ENCODE peak calls at places on chromosomes 12 and 14, in nine cellular contexts. W, Z, B, E, N, S, L, R and F are unnamed samples.

GRCh38 chr14:91154851-91155625 is 41.2 kb downstream of the DGLUCY start:
- DNase-seq in W (no peak), S (peak), N (no peak), R (no peak), Z (peak), B (no peak), L (no peak), E (no peak), F (no peak)

GRCh38 chr14:53190938-53191337 is 37.8 kb upstream of the DDHD1 start:
- DNase-seq in B (no peak), E (no peak), L (no peak), S (peak), N (no peak), Z (no peak), R (no peak), W (no peak), F (no peak)

GRCh38 chr14:73153272-73153671 is 17.0 kb downstream of the PSEN1 start:
- DNase-seq in W (no peak), L (no peak), N (no peak), R (no peak), Z (no peak), B (peak), E (no peak), S (peak), F (no peak)

GRCh38 chr12:123223241-123223668 is 9.7 kb downstream of the MPHOSPH9 start:
- DNase-seq in N (no peak), B (no peak), E (no peak), S (no peak), L (no peak), R (no peak), Z (no peak), W (peak), F (peak)

GRCh38 chr14:22606380-22606779 is 8.3 kb downstream of the ABHD4 start:
- DNase-seq in W (no peak), L (no peak), Z (no peak), N (no peak), S (no peak), E (no peak), B (no peak), R (no peak), F (no peak)

GRCh38 chr12:76449572-76449971 is 101.4 kb upstream of the BBS10 start:
- DNase-seq in N (no peak), Z (no peak), S (peak), R (no peak), W (no peak), E (no peak), L (no peak), B (no peak), F (no peak)

GRCh38 chr14:49939884-49940510 is 47.1 kb downstream of the ARF6 start:
- DNase-seq in R (no peak), N (no peak), E (no peak), S (no peak), Z (no peak), L (no peak), W (no peak), B (no peak), F (no peak)

GRCh38 chr14:98325761-98326160 is 946.2 kb downstream of the BCL11B start:
- DNase-seq in E (no peak), Z (no peak), S (no peak), N (no peak), L (no peak), W (no peak), B (no peak), R (no peak), F (no peak)

GRCh38 chr14:87205811-87206210 is 787.2 kb downstream of the GALC start:
- DNase-seq in E (no peak), S (no peak), L (no peak), N (no peak), Z (no peak), B (no peak), R (no peak), W (no peak), F (no peak)

GRCh38 chr14:92244805-92245204 is 78.2 kb upstream of the SLC24A4 start:
- DNase-seq in B (no peak), Z (no peak), S (no peak), L (no peak), E (no peak), N (no peak), W (no peak), R (peak), F (no peak)

GRCh38 chr12:795305-795704 is 42.9 kb downstream of the WNK1 start:
- DNase-seq in R (peak), S (no peak), N (no peak), E (no peak), L (no peak), B (no peak), W (peak), Z (no peak), F (peak)

GRCh38 chr12:48296586-48297396 is 53.9 kb downstream of the ZNF641 start:
- DNase-seq in R (peak), S (peak), N (peak), W (peak), B (peak), Z (peak), L (peak), E (peak), F (peak)

GRCh38 chr12:113770389-113770865 is 195.7 kb downstream of the RBM19 start:
- DNase-seq in N (peak), R (no peak), E (no peak), W (no peak), L (no peak), S (no peak), Z (no peak), B (no peak), F (no peak)

GRCh38 chr12:94289551-94290312 is 141.4 kb downstream of the PLXNC1 start:
- DNase-seq in R (peak), S (peak), N (peak), L (no peak), B (peak), W (no peak), E (peak), Z (no peak), F (no peak)

GRCh38 chr12:94099191-94099983 is 49.0 kb upstream of the PLXNC1 start:
- DNase-seq in E (no peak), R (peak), N (no peak), L (no peak), S (no peak), B (peak), W (no peak), Z (no peak), F (no peak)

GRCh38 chr12:50220357-50221061 is 53.3 kb upstream of the CERS5 start:
- DNase-seq in E (no peak), S (peak), B (no peak), N (peak), L (no peak), Z (no peak), W (no peak), R (peak), F (no peak)

GRCh38 chr12:124352839-124353238 is 57.9 kb downstream of the RFLNA start:
- DNase-seq in L (no peak), S (no peak), N (no peak), E (no peak), B (no peak), Z (peak), R (no peak), W (no peak), F (no peak)

GRCh38 chr14:101369916-101370592 is 191.2 kb upstream of the DIO3 start:
- DNase-seq in E (peak), Z (no peak), L (no peak), W (no peak), N (no peak), S (no peak), B (no peak), R (no peak), F (no peak)

GRCh38 chr12:75553865-75554555 is 42.6 kb upstream of the KRR1 start:
- DNase-seq in Z (no peak), S (peak), E (no peak), N (no peak), W (no peak), L (no peak), B (no peak), R (peak), F (no peak)

GRCh38 chr12:120118710-120119097 is 2.2 kb upstream of the RAB35 start:
- DNase-seq in W (no peak), N (no peak), R (no peak), E (no peak), S (peak), B (no peak), Z (no peak), L (no peak), F (no peak)

GRCh38 chr12:105825141-105825540 is 313.6 kb downstream of the NUAK1 start:
- DNase-seq in B (no peak), S (no peak), Z (no peak), E (no peak), R (no peak), L (no peak), W (no peak), N (no peak), F (no peak)

GRCh38 chr12:666766-667308 is 3.6 kb upstream of the NINJ2 start:
- DNase-seq in L (no peak), R (no peak), W (no peak), S (peak), N (peak), E (no peak), Z (no peak), B (no peak), F (peak)

GRCh38 chr12:128942960-128943477 is 89.7 kb downstream of the GLT1D1 start:
- DNase-seq in Z (no peak), R (no peak), E (no peak), W (no peak), S (no peak), N (no peak), L (no peak), B (no peak), F (no peak)

GRCh38 chr14:94113490-94113889 is 3.0 kb downstream of the IFI27 start:
- DNase-seq in L (no peak), S (no peak), R (no peak), N (no peak), W (no peak), Z (peak), E (peak), B (no peak), F (no peak)

GRCh38 chr14:54809767-54810166 is 92.9 kb downstream of the GCH1 start:
- DNase-seq in Z (no peak), L (no peak), S (no peak), R (no peak), W (no peak), N (no peak), E (no peak), B (no peak), F (no peak)

GRCh38 chr12:46841891-46842290 is 16.1 kb upstream of the SLC38A4 start:
- DNase-seq in S (no peak), R (no peak), N (no peak), E (no peak), Z (no peak), B (no peak), L (no peak), W (no peak), F (no peak)

GRCh38 chr12:98399532-98399931 is 115.9 kb upstream of the TMPO start:
- DNase-seq in W (no peak), N (peak), L (no peak), S (peak), R (peak), B (peak), Z (no peak), E (no peak), F (peak)

GRCh38 chr12:115763982-115764621 is 513.4 kb downstream of the MED13L start:
- DNase-seq in L (no peak), S (no peak), N (no peak), W (no peak), B (no peak), E (no peak), R (peak), Z (no peak), F (no peak)

GRCh38 chr12:115763376-115763775 is 514.1 kb downstream of the MED13L start:
- DNase-seq in N (no peak), B (no peak), Z (no peak), L (no peak), S (peak), E (no peak), R (no peak), W (no peak), F (no peak)

GRCh38 chr12:115760231-115760630 is 517.3 kb downstream of the MED13L start:
- DNase-seq in W (no peak), R (no peak), Z (no peak), E (no peak), N (no peak), S (no peak), L (no peak), B (no peak), F (no peak)

GRCh38 chr12:115761784-115762183 is 515.7 kb downstream of the MED13L start:
- DNase-seq in N (no peak), W (no peak), Z (no peak), L (no peak), B (no peak), E (no peak), R (peak), S (no peak), F (no peak)

GRCh38 chr12:115762934-115763333 is 514.6 kb downstream of the MED13L start:
- DNase-seq in E (no peak), N (no peak), B (no peak), R (no peak), W (no peak), Z (no peak), L (no peak), S (no peak), F (no peak)
- H3K4me3 ChIP-seq in E (no peak), N (no peak), B (no peak), R (no peak), W (no peak), Z (no peak), L (no peak), S (no peak), F (no peak)

GRCh38 chr12:56115329-56115728 is 1.1 kb upstream of the RPL41 start:
- DNase-seq in E (peak), N (peak), Z (no peak), R (peak), L (no peak), B (no peak), W (no peak), S (peak), F (no peak)
- H3K4me3 ChIP-seq in E (peak), N (peak), Z (peak), R (no peak), L (peak), B (peak), W (peak), S (peak), F (no peak)

DNA sequence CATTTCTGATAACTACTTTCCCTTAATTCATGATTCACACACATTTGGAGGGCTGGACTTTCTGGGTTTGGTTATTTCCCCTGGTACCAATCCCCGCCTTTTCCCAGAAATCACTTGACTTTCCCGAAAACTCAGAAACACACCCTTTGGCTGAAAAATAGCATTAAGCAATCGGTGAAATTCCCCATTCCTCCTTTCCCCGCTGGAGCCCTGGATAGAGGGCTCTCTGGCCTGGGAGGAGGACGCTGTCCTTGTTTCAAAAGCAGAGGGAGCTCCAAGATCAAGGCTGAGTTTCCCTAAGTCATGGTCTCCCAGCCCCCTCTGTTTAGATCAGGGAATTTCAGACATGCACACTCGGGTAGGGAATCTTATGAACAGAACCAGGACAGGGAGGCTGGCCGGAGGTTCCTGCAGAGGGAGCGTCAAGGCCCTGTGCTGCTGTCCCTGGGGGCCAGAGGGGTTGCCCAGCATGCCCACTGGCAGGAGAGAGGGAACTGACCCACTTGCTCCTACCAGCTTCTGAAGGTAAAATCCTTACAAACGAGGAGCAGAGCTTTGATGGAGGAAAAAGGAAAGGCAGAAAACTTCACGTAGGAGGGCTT is at the start of gene C1S:
- DNase-seq in B (peak), W (no peak), R (peak), S (peak), E (peak), N (peak), L (peak), Z (peak), F (no peak)
- H3K4me3 ChIP-seq in B (peak), W (no peak), R (no peak), S (peak), E (peak), N (no peak), L (peak), Z (peak), F (no peak)

GRCh38 chr14:88825078-88825458 is 617 bp downstream of the TTC8 start:
- DNase-seq in Z (no peak), E (no peak), R (no peak), L (no peak), W (no peak), S (peak), N (no peak), B (no peak), F (no peak)
- H3K4me3 ChIP-seq in Z (peak), E (peak), R (peak), L (peak), W (peak), S (peak), N (peak), B (peak), F (peak)

DNA sequence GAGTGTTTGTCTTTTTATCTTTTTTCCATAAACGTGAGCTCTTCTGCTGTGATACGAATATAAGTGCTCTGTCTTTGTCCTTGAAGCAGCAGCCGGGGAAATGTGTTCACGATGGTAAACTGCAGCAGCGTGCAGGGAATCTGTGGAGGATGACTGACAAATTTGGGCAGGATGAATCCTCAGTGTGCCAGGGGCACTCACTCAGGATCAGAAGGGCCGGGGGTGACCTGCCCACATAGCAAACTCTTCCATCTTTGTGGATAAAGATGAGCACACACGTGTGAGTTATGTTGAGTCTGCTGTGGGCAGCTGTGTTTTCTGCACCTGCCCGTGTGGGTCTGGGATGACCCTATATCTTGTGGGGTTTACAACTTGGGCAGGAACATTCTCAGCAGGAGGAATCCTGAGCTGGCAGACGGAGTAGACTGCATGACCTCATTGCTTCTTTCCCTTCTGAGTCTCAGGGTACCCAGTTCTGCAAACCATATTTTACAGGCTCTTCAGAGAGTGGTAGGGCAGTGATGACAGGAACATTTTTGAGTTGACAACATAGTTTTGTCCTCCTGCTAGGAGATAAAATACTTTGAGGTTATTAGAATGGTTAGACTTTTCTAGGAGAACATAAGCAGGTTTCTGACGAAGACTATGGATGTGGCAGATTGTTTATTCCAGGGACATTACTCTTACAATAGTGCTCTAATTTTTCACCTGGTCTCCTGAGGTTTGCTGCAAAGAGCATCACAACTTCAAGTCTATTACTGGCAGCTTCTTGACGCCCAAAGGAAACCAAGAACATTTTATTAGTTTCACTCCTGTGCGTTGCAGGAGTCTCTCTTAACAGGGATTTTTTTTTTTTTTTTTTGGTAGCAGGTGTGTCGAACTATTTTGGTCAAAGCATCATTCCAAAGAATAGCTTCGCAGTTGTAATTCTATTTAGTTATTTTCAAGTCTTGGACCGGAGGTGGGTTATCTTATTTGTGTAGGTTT is 910 bp downstream of the ANO4 start:
- DNase-seq in W (no peak), E (no peak), N (no peak), L (no peak), R (peak), S (peak), Z (no peak), B (no peak), F (no peak)
- H3K4me3 ChIP-seq in W (no peak), E (peak), N (peak), L (no peak), R (no peak), S (peak), Z (no peak), B (peak), F (no peak)